ENCODE peak calls at places on chromosomes 7 and 10, in six cellular contexts. K is central memory CD8-positive, alpha-beta T cell; Z is stimulated activated CD4-positive, alpha-beta T cell treated with anti-CD3 and anti-CD28 coated beads, Interleukin-15, amount 100 ng/mL, for 1 hour; E is T-helper 17 cell; J is left colon; Q is Calu3. B is an unnamed sample.

GRCh38 chr7:24477807-24478655 is 95.2 kb upstream of the PALS2 start:
- DNase-seq in Z (no peak), K (no peak), Q (peak), J (no peak), E (no peak), B (peak)

GRCh38 chr10:28120043-28120749 is 121.3 kb upstream of the ODAD2 start:
- DNase-seq in E (no peak), Z (no peak), K (no peak), Q (peak), J (no peak), B (no peak)

GRCh38 chr10:22338260-22338894 is 6.9 kb upstream of the SPAG6 start:
- DNase-seq in J (no peak), Z (no peak), K (no peak), Q (no peak), E (no peak), B (no peak)

GRCh38 chr7:4227105-4228010 is 454.7 kb upstream of the FOXK1 start:
- DNase-seq in K (no peak), J (no peak), E (no peak), Q (no peak), Z (no peak), B (peak)

GRCh38 chr7:134444961-134445315 is 14.0 kb downstream of the AKR1B1 start:
- DNase-seq in K (no peak), J (no peak), E (no peak), Q (no peak), Z (no peak), B (no peak)

GRCh38 chr7:135704074-135704473 is 23.9 kb downstream of the SLC13A4 start:
- DNase-seq in E (no peak), Q (no peak), K (no peak), J (no peak), Z (no peak), B (no peak)

GRCh38 chr7:94972296-94972695 is 64.9 kb downstream of the PPP1R9A start:
- DNase-seq in E (no peak), J (no peak), Q (peak), Z (no peak), K (no peak), B (no peak)

GRCh38 chr7:29918850-29919249 is 70.8 kb downstream of the SCRN1 start:
- DNase-seq in Q (no peak), E (no peak), Z (no peak), K (no peak), J (no peak), B (no peak)

GRCh38 chr10:97427571-97428179 is 1.7 kb downstream of the PGAM1 start:
- DNase-seq in E (no peak), J (peak), K (no peak), Z (no peak), Q (peak), B (no peak)

GRCh38 chr7:98470131-98470985 is 69.5 kb upstream of the BAIAP2L1 start:
- DNase-seq in Q (peak), J (peak), K (no peak), Z (no peak), E (no peak), B (no peak)

GRCh38 chr10:59675812-59676211 is 33.8 kb downstream of the SLC16A9 start:
- DNase-seq in K (no peak), E (no peak), J (no peak), Z (no peak), Q (peak), B (no peak)

GRCh38 chr10:12556057-12556456 is 206.7 kb downstream of the CAMK1D start:
- DNase-seq in Z (no peak), E (no peak), Q (no peak), K (no peak), J (no peak), B (no peak)

GRCh38 chr7:5629941-5630340 is 151.5 kb downstream of the RNF216 start:
- DNase-seq in K (no peak), Q (no peak), J (no peak), E (no peak), Z (no peak), B (peak)

B was measured in pons.